ENCODE peak calls at places on chromosomes 2 and 18, in seven cellular contexts. R is stomach, H is spleen, F is K562, V is transverse colon, G is H1, E is GM23338. W is an unnamed sample.
A peak's percentile ranks its signal among the peaks of the same experiment; 100 is the strongest.

GRCh38 chr2:62270728-62271127 is 74.8 kb downstream of the B3GNT2 start:
- DNase-seq in E (no peak), V (peak; percentile 32), G (no peak), H (no peak), F (no peak), R (peak; percentile 81), W (peak; percentile 35)

GRCh38 chr18:61732854-61733253 is 160.0 kb downstream of the RNF152 start:
- DNase-seq in V (no peak), G (no peak), E (no peak), H (no peak), F (no peak), R (no peak), W (no peak)

GRCh38 chr2:159094173-159094737 is 125.8 kb downstream of the TANC1 start:
- DNase-seq in R (no peak), E (no peak), F (no peak), H (no peak), G (no peak), V (peak; percentile 66), W (peak; percentile 67)

GRCh38 chr2:54597153-54597827 is 126.2 kb upstream of the EML6 start:
- DNase-seq in G (no peak), V (peak; percentile 68), F (no peak), R (peak; percentile 67), E (no peak), H (no peak), W (no peak)

GRCh38 chr2:66437055-66437454 is 2.1 kb downstream of the MEIS1 start:
- DNase-seq in H (no peak), V (no peak), R (no peak), G (no peak), E (no peak), F (no peak), W (no peak)

GRCh38 chr2:119011162-119011909 is 69.3 kb downstream of the MARCO start:
- DNase-seq in V (peak; percentile 39), R (peak; percentile 49), F (peak; percentile 64), H (no peak), E (peak; percentile 88), G (peak; percentile 87), W (no peak)

GRCh38 chr2:108297436-108298141 is 8.9 kb downstream of the SULT1C2 start:
- DNase-seq in H (no peak), G (no peak), E (no peak), R (no peak), V (no peak), F (no peak), W (no peak)

GRCh38 chr2:73850009-73850408 is 21.2 kb downstream of the STAMBP start:
- DNase-seq in F (no peak), G (no peak), E (no peak), H (no peak), V (no peak), R (no peak), W (no peak)

GRCh38 chr2:43984533-43984932 is 11.3 kb downstream of the LRPPRC start:
- DNase-seq in R (no peak), E (no peak), V (no peak), G (no peak), F (no peak), H (no peak), W (no peak)

GRCh38 chr2:201466050-201466660 is 14.6 kb downstream of the STRADB start:
- DNase-seq in E (no peak), V (no peak), F (no peak), H (no peak), G (no peak), R (no peak), W (no peak)

GRCh38 chr2:134727385-134727784 is 8.6 kb upstream of the TMEM163 start:
- DNase-seq in G (no peak), V (no peak), H (no peak), E (no peak), F (no peak), R (no peak), W (no peak)

GRCh38 chr2:64478502-64479230 is 24.7 kb downstream of the LGALSL start:
- DNase-seq in H (no peak), G (no peak), E (no peak), F (no peak), V (no peak), R (no peak), W (no peak)

GRCh38 chr2:122750808-122751207 is 995.4 kb downstream of the TSN start:
- DNase-seq in R (no peak), G (no peak), H (no peak), F (no peak), V (no peak), E (no peak), W (no peak)

GRCh38 chr2:129061079-129061785 is 742.6 kb upstream of the HS6ST1 start:
- DNase-seq in R (no peak), E (no peak), V (no peak), G (no peak), H (no peak), F (no peak), W (no peak)

GRCh38 chr2:196274387-196274809 is 103.0 kb upstream of the STK17B start:
- DNase-seq in G (no peak), H (no peak), E (no peak), V (peak; percentile 36), F (no peak), R (no peak), W (no peak)

GRCh38 chr2:190216829-190217228 is 102.8 kb downstream of the HIBCH start:
- DNase-seq in V (peak; percentile 33), E (peak; percentile 74), R (peak; percentile 40), G (peak; percentile 58), F (peak; percentile 12), H (no peak), W (no peak)

GRCh38 chr2:54666741-54667639 is 56.5 kb upstream of the EML6 start:
- DNase-seq in E (no peak), F (no peak), V (no peak), R (peak; percentile 35), G (no peak), H (no peak), W (no peak)

GRCh38 chr18:46369323-46369722 is 265.1 kb downstream of the HAUS1 start:
- DNase-seq in H (no peak), V (no peak), E (peak; percentile 76), F (no peak), R (no peak), G (no peak), W (no peak)

GRCh38 chr2:232927793-232928563 is 57.9 kb downstream of the SNORC start:
- DNase-seq in H (no peak), F (peak; percentile 61), G (peak; percentile 59), V (no peak), R (no peak), E (peak; percentile 68), W (no peak)

GRCh38 chr2:43068730-43069517 is 157.5 kb downstream of the ZFP36L2 start:
- DNase-seq in G (no peak), H (peak; percentile 61), V (peak; percentile 2), R (peak; percentile 10), F (no peak), E (no peak), W (peak; percentile 43)

DNA sequence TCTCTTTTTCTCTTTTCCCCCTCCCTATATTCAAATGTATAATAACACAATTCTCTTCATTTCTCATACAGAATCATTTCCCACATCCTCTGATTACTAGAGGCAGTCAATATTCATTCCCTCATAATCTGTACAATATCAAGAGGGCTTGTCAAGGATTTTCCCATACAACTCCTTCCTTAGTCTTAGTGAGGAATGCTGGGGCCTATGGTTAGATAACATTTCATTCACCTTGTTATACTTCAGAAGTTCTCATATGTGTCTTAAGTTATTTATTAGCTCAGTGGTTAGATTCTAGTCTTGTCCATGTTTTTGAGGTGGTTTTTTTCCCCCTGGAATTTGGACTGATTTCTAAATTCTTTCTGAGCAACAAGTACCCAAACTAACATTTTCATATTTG is 289.5 kb downstream of the PDE11A start:
- DNase-seq in R (no peak), F (no peak), V (no peak), H (no peak), E (no peak), G (no peak), W (no peak)
- H3K27ac ChIP-seq in R (no peak overlapping the region), F (no peak overlapping the region), V (no peak overlapping the region), H (no peak overlapping the region), E (no peak overlapping the region), G (no peak overlapping the region), W (no peak overlapping the region)

DNA sequence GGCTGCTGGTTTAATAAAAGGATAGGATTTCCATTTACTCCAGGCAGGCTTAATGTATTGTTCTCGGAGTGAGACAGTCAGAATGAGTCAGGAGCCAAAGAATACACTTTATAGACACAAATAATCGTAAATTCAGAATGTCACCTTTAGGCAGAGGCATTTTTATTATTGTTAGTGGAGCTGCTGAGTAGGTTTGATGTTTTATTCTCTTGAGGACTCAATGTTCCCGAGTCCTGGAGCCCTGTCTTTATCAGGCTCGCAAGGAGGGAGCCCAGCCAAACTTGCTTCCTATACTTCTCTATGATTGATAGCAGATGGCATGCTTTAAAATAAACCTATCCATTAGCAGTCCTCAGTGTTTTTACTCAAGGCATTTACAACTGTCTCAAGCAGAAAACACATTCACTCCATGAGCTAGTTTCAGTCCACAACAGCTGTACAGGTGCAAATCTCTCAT is 492.3 kb upstream of the ZEB2 start:
- DNase-seq in R (no peak), E (no peak), G (no peak), F (no peak), V (no peak), H (no peak), W (no peak)
- TF ChIP-seq POLR2AphosphoS5 in R (no peak), E (no peak), G (no peak), F (no peak), V (peak; percentile 40), H (no peak), W (no peak)

DNA sequence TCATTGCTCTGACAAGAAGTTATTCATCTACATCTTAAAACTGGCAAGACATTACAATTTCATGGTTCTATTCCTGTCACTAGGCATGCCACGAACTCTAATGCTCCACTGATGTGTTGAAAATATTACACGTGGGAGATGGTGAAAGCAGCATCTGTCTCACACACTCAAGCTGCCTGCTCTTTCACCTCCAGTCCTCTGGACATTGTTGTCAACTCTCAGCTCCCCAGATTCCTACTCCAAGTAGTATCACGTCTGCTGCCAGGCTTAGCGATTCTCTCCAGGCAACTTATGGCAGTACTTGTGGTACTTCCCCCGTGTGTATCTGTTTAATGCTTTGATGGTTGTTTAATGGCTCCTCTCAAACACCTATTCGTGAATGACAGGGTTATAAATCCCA is 103.9 kb downstream of the TMEFF2 start:
- DNase-seq in E (peak; percentile 21), F (no peak), G (no peak), V (no peak), H (no peak), R (no peak), W (no peak)
- H3K4me3 ChIP-seq in E (no peak overlapping the region), F (no peak overlapping the region), G (no peak overlapping the region), V (no peak overlapping the region), H (no peak overlapping the region), R (no peak overlapping the region), W (no peak overlapping the region)

GRCh38 chr2:16263241-16263890 is 323.0 kb downstream of the MYCN start:
- DNase-seq in H (no peak), E (no peak), R (no peak), V (no peak), F (no peak), G (no peak), W (no peak)

GRCh38 chr2:16261071-16261470 is 320.7 kb downstream of the MYCN start:
- DNase-seq in V (no peak), F (no peak), R (no peak), G (no peak), H (no peak), E (no peak), W (no peak)

GRCh38 chr2:16261791-16262190 is 321.4 kb downstream of the MYCN start:
- DNase-seq in H (no peak), F (no peak), R (no peak), G (no peak), E (peak; percentile 5), V (no peak), W (no peak)

GRCh38 chr2:16264491-16264890 is 324.1 kb downstream of the MYCN start:
- DNase-seq in G (no peak), V (no peak), R (no peak), F (no peak), E (no peak), H (no peak), W (no peak)

GRCh38 chr2:16262516-16263178 is 322.3 kb downstream of the MYCN start:
- DNase-seq in H (no peak), E (no peak), V (no peak), F (no peak), R (no peak), G (no peak), W (no peak)
- H3K27ac ChIP-seq in H (no peak overlapping the region), E (no peak overlapping the region), V (no peak overlapping the region), F (no peak overlapping the region), R (no peak overlapping the region), G (no peak overlapping the region), W (no peak overlapping the region)

W was measured in breast epithelium.